ENCODE peak calls at places on chromosomes 13 and 19, in nine cellular contexts. J is Calu3, T is cardiac fibroblast, H is endothelial cell, R is adrenal gland, B is cardiac muscle cell, F is esophagus muscularis mucosa, A is bronchial epithelial cell, U is heart right ventricle. S is an unnamed sample.

GRCh38 chr19:24033962-24034342 is 53.0 kb upstream of the ZNF254 start:
- DNase-seq in J (peak; percentile 21), T (peak; percentile 77), H (peak; percentile 33), R (peak; percentile 77), B (peak; percentile 68), F (peak; percentile 92), A (peak; percentile 62), U (peak; percentile 21), S (no peak)

GRCh38 chr13:103277099-103277498 is 210.9 kb upstream of the SLC10A2 start:
- DNase-seq in J (no peak), T (no peak), H (no peak), R (no peak), B (no peak), F (no peak), A (no peak), U (no peak), S (no peak)

GRCh38 chr13:105213512-105213911 is 1322.0 kb downstream of the EFNB2 start:
- DNase-seq in J (no peak), T (no peak), H (no peak), R (no peak), B (peak; percentile 7), F (no peak), A (peak; percentile 69), U (no peak), S (no peak)

GRCh38 chr19:2103308-2103707 is 6.6 kb downstream of the IZUMO4 start:
- DNase-seq in J (no peak), T (no peak), H (no peak), R (no peak), B (no peak), F (no peak), A (no peak), U (no peak), S (no peak)

GRCh38 chr19:18612772-18613588 is at the start of gene TMEM59L:
- DNase-seq in J (no peak), T (no peak), H (no peak), R (no peak), B (no peak), F (no peak), A (no peak), U (no peak), S (no peak)

GRCh38 chr13:28679628-28680027 is 20.7 kb downstream of the POMP start:
- DNase-seq in J (no peak), T (peak; percentile 43), H (no peak), R (no peak), B (peak; percentile 35), F (no peak), A (peak; percentile 29), U (no peak), S (no peak)

GRCh38 chr19:52296400-52296772 is 583 bp upstream of the ZNF480 start:
- DNase-seq in J (no peak), T (no peak), H (peak; percentile 3), R (no peak), B (no peak), F (no peak), A (no peak), U (no peak), S (no peak)

GRCh38 chr19:56839665-56840451 is 668 bp downstream of the PEG3 start:
- DNase-seq in J (no peak), T (no peak), H (no peak), R (peak; percentile 99), B (peak; percentile 96), F (peak; percentile 96), A (peak; percentile 41), U (peak; percentile 95), S (no peak)

DNA sequence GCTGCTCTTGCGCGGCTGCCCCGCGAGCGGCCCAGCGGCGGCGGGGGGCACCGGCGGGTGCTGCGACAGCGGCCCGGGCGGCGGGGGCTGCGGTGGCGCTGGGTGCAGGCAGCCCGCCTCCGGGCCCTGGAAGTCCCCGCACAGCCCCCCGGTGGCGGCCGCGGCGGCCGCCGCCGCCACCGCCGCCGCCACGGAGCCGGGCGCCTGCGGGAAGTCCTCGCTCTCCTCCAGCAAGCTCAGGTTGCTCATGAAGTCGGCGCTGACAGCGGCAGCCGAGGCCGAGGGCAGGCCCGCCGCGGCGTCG is 735 bp downstream of the FOXO1 start:
- DNase-seq in J (no peak), T (no peak), H (no peak), R (no peak), B (no peak), F (no peak), A (no peak), U (no peak), S (no peak)
- TF ChIP-seq CTCF in J (no peak), T (no peak), H (no peak), R (no peak), B (no peak), F (no peak), A (no peak), U (no peak), S (no peak)

GRCh38 chr13:49869514-49869913 is 66.6 kb downstream of the SPRYD7 start:
- DNase-seq in J (no peak), T (peak; percentile 51), H (peak; percentile 18), R (no peak), B (peak; percentile 52), F (no peak), A (peak; percentile 7), U (no peak), S (no peak)
- TF ChIP-seq CTCF in J (no peak), T (peak; percentile 53), H (no peak), R (no peak), B (peak; percentile 53), F (no peak), A (no peak), U (no peak), S (peak; percentile 39)

DNA sequence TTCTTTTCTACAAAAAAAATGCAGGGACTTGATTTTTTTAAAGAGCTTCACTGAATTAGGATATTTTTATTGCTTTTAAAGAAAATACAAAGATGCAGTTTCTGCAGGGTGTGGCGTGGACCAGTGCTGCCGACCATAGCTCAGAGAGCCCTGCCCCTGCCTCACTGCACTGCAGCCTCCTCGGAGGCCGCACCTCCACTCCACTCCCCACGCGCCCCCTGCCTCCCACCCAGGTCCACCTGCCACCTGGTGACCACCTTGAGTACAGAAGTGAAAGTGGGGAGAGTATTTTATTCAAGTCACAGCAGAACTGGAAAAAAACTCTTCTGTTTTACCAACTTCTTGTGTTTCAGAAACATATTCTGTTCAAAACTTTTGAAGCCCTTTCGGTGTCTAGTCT is 7.9 kb upstream of the F7 start:
- DNase-seq in J (no peak), T (no peak), H (no peak), R (no peak), B (no peak), F (no peak), A (no peak), U (no peak), S (no peak)
- TF ChIP-seq CTCF in J (no peak), T (no peak), H (no peak), R (no peak), B (no peak), F (no peak), A (no peak), U (no peak), S (no peak)

DNA sequence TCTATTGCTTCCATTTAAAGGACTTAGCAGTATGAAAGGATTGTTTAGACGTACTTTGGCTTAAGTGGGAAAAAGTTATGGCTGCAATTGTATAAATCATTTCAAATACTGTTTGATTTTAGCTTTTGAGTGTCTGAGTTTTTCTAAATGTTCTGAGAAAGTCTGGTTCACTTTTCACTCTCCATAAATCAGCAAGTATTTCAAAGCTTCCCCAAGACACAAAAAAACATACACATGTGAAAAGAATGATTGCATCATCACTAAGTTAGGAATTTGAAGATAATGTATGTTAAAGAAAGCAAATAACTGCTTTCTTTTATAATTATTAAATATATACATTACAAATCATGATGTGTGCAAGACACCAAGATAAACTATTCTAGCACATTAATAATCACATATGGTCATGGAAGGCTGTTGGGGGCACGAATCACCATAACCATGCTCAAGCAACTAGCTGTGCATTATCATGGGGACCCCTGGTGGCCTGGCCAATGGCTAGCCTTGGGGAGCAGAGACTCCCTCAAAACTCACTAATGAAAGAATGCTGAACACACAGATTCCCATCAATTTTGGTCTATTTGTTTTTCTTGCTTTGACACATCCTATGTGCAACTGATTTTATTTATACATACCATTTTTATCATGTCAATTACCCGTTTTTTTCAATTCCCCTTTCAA is 111.1 kb downstream of the MIPEP start:
- DNase-seq in J (no peak), T (peak; percentile 18), H (no peak), R (no peak), B (no peak), F (no peak), A (no peak), U (no peak), S (no peak)
- TF ChIP-seq CTCF in J (no peak), T (no peak), H (no peak), R (no peak), B (peak; percentile 29), F (no peak), A (peak; percentile 14), U (peak; percentile 14), S (no peak)

GRCh38 chr19:39540333-39540673 is 342 bp upstream of the EID2 start:
- DNase-seq in J (no peak), T (no peak), H (no peak), R (no peak), B (no peak), F (no peak), A (no peak), U (no peak), S (no peak)
- TF ChIP-seq CTCF in J (no peak), T (no peak), H (peak; percentile 14), R (no peak), B (no peak), F (no peak), A (no peak), U (no peak), S (no peak)

DNA sequence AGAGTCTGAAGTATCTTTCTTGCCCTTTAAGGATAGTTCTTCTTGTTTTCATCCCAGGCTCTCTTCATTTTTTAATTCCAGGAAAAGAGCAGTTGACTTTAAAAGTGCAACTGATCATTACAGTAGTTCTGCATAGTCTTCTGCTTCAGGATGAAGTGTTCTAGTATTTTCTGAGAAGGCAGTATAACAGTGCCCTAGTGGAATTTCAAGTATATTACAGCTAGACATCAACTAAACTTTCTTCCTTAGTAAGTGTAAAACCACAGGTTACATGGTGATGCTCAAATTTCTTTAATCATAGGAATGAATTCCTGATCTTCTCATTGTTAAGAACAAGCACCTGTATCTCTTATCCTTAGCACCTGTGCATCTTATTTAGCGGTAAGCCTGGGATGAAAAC is 10.9 kb downstream of the NUFIP1 start:
- DNase-seq in J (no peak), T (no peak), H (no peak), R (no peak), B (no peak), F (no peak), A (no peak), U (no peak), S (no peak)
- TF ChIP-seq CTCF in J (no peak), T (peak; percentile 20), H (peak; percentile 30), R (no peak), B (peak; percentile 16), F (no peak), A (no peak), U (no peak), S (no peak)

DNA sequence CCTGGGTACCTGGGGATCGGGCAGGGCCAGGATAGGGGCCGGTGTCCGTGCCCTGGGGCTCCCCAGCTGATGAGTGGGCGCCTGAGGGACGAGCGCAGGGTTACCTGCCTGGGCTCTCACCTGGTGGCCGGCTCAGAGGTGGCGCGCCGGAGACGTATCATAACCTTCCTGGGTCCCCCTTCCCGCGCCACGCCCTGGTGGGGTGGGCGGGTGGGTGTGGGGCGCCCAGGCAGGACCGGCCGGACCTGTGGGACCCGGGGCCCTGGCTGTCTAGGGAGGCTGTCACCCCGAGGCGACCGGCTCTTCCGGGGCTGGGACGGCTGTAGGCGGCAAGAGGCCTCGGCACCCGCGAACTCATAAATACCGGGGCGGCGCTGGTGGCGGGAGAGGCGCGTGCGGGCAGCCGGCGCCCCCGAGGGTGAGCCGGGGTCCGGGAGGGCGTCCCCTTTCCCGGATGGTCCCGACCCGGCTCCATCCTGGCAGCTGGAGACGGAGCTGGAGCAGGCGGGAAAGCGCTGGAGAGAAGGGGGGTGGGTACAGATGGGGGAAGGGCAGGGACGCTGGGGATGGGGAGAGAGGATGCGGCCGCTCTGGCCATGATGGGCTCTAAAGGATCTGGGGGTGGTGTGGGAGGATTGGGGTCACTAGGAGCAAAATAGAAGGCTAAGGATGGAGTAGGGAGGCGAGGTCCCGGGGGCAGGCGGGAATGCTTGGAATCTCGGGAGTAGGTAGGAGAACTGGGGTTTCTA is at the start of gene ACP7:
- DNase-seq in J (peak; percentile 78), T (no peak), H (no peak), R (no peak), B (no peak), F (no peak), A (no peak), U (no peak), S (no peak)
- TF ChIP-seq CTCF in J (no peak), T (no peak), H (no peak), R (no peak), B (no peak), F (no peak), A (peak; percentile 5), U (no peak), S (no peak)

S was measured in osteocyte.